ENCODE peak calls at places on chromosomes 4 and X, in five cellular contexts. B is activated gamma-delta T cell, G is esophagus squamous epithelium, A is A172, X is mammary epithelial cell. W is an unnamed sample.

GRCh38 chrX:111877681-111878080 is 1.7 kb downstream of the TRPC5OS start:
- DNase-seq in X (no peak), A (no peak), B (no peak), G (no peak), W (no peak)

GRCh38 chr4:7863911-7864681 is 75.6 kb downstream of the AFAP1 start:
- DNase-seq in B (no peak), X (peak), G (no peak), A (no peak), W (no peak)

GRCh38 chr4:2009651-2010233 is 968 bp upstream of the NELFA start:
- DNase-seq in B (peak), X (peak), G (no peak), A (peak), W (no peak)

GRCh38 chr4:14928035-14928434 is 74.2 kb upstream of the CPEB2 start:
- DNase-seq in B (no peak), X (no peak), G (no peak), A (no peak), W (no peak)

GRCh38 chrX:42290608-42291007 is 367.3 kb upstream of the CASK start:
- DNase-seq in A (no peak), G (no peak), X (no peak), B (no peak), W (no peak)

GRCh38 chr4:109211671-109212070 is 90.8 kb downstream of the COL25A1 start:
- DNase-seq in X (no peak), G (no peak), B (no peak), A (no peak), W (no peak)

GRCh38 chr4:142901166-142901662 is 55.1 kb upstream of the INPP4B start:
- DNase-seq in B (no peak), A (peak), G (no peak), X (peak), W (no peak)

GRCh38 chr4:158729716-158730559 is 6.7 kb upstream of the PPID start:
- DNase-seq in A (peak), X (peak), B (no peak), G (no peak), W (no peak)

GRCh38 chrX:110188701-110189558 is 129.0 kb downstream of the AMMECR1 start:
- DNase-seq in G (no peak), X (no peak), B (no peak), A (no peak), W (no peak)

GRCh38 chrX:32673193-32673592 is 538.2 kb downstream of the DMD start:
- DNase-seq in B (no peak), A (peak), X (no peak), G (no peak), W (no peak)

GRCh38 chr4:78749972-78750727 is 26.0 kb upstream of the BMP2K start:
- DNase-seq in G (no peak), X (no peak), B (no peak), A (no peak), W (no peak)

GRCh38 chr4:181685911-181686310 is 557.3 kb upstream of the TENM3 start:
- DNase-seq in G (no peak), X (peak), B (no peak), A (peak), W (no peak)

GRCh38 chrX:110066488-110067225 is 63.7 kb downstream of the TMEM164 start:
- DNase-seq in B (no peak), G (no peak), X (no peak), A (no peak), W (no peak)

GRCh38 chrX:7514871-7515599 is 327.9 kb upstream of the VCX start:
- DNase-seq in A (no peak), G (no peak), X (peak), B (no peak), W (no peak)

GRCh38 chrX:8191022-8191421 is 20.0 kb upstream of the VCX2 start:
- DNase-seq in A (peak), G (no peak), X (peak), B (no peak), W (no peak)

GRCh38 chrX:122868626-122869025 is 315.5 kb upstream of the GRIA3 start:
- DNase-seq in A (no peak), G (no peak), B (no peak), X (no peak), W (no peak)

GRCh38 chr4:153107246-153107645 is 97.0 kb upstream of the TRIM2 start:
- DNase-seq in B (no peak), G (no peak), X (no peak), A (no peak), W (no peak)

GRCh38 chr4:15729910-15730533 is 27.2 kb downstream of the BST1 start:
- DNase-seq in A (peak), B (no peak), X (peak), G (no peak), W (no peak)

GRCh38 chr4:14184767-14185166 is 557.2 kb upstream of the BOD1L1 start:
- DNase-seq in X (no peak), G (no peak), B (no peak), A (no peak), W (no peak)

GRCh38 chr4:87840149-87840548 is 7.4 kb downstream of the MEPE start:
- DNase-seq in G (no peak), B (no peak), X (no peak), A (no peak), W (no peak)

GRCh38 chrX:43718546-43718945 is 62.4 kb downstream of the MAOA start:
- DNase-seq in B (no peak), A (no peak), X (no peak), G (no peak), W (no peak)

GRCh38 chrX:44550563-44550962 is 7.9 kb upstream of the FUNDC1 start:
- DNase-seq in A (no peak), G (no peak), B (no peak), X (no peak), W (no peak)